ENCODE peak calls at places on chromosome 1, in five cellular contexts. One of them, this sample, is unnamed.

GRCh38 chr1:37765937-37766664 is 1.2 kb upstream of the EPHA10 start:
- DNase-seq in stimulated activated CD8-positive, alpha-beta memory T cell treated with anti-CD3 and anti-CD28 coated beads, Interleukin-4, amount 100 ng/mL, for 24 hours: no peak
- DNase-seq in breast epithelium: no peak
- DNase-seq in effector memory CD8-positive, alpha-beta T cell: no peak
- DNase-seq in right lobe of liver: no peak
- DNase-seq in this sample: no peak

GRCh38 chr1:32900956-32901822 is at the start of gene TMEM54:
- DNase-seq in breast epithelium: no peak
- DNase-seq in right lobe of liver: no peak
- DNase-seq in stimulated activated CD8-positive, alpha-beta memory T cell treated with anti-CD3 and anti-CD28 coated beads, Interleukin-4, amount 100 ng/mL, for 24 hours: no peak
- DNase-seq in effector memory CD8-positive, alpha-beta T cell: no peak
- DNase-seq in this sample: no peak

GRCh38 chr1:199855580-199855979 is 171.9 kb upstream of the NR5A2 start:
- DNase-seq in effector memory CD8-positive, alpha-beta T cell: no peak
- DNase-seq in stimulated activated CD8-positive, alpha-beta memory T cell treated with anti-CD3 and anti-CD28 coated beads, Interleukin-4, amount 100 ng/mL, for 24 hours: no peak
- DNase-seq in right lobe of liver: no peak
- DNase-seq in breast epithelium: no peak
- DNase-seq in this sample: no peak

GRCh38 chr1:234342749-234343148 is 30.5 kb upstream of the COA6 start:
- DNase-seq in breast epithelium: no peak
- DNase-seq in right lobe of liver: no peak
- DNase-seq in effector memory CD8-positive, alpha-beta T cell: no peak
- DNase-seq in stimulated activated CD8-positive, alpha-beta memory T cell treated with anti-CD3 and anti-CD28 coated beads, Interleukin-4, amount 100 ng/mL, for 24 hours: no peak
- DNase-seq in this sample: no peak

GRCh38 chr1:8370928-8371327 is 53.0 kb downstream of the SLC45A1 start:
- DNase-seq in effector memory CD8-positive, alpha-beta T cell: no peak
- DNase-seq in stimulated activated CD8-positive, alpha-beta memory T cell treated with anti-CD3 and anti-CD28 coated beads, Interleukin-4, amount 100 ng/mL, for 24 hours: no peak
- DNase-seq in right lobe of liver: no peak
- DNase-seq in breast epithelium: peak; percentile 39
- DNase-seq in this sample: no peak

GRCh38 chr1:212415107-212415841 is 588 bp upstream of the PACC1 start:
- DNase-seq in effector memory CD8-positive, alpha-beta T cell: no peak
- DNase-seq in right lobe of liver: no peak
- DNase-seq in breast epithelium: no peak
- DNase-seq in stimulated activated CD8-positive, alpha-beta memory T cell treated with anti-CD3 and anti-CD28 coated beads, Interleukin-4, amount 100 ng/mL, for 24 hours: no peak
- DNase-seq in this sample: no peak

GRCh38 chr1:222928212-222928611 is 113.4 kb downstream of the DISP1 start:
- DNase-seq in right lobe of liver: peak; percentile 84
- DNase-seq in effector memory CD8-positive, alpha-beta T cell: no peak
- DNase-seq in breast epithelium: no peak
- DNase-seq in stimulated activated CD8-positive, alpha-beta memory T cell treated with anti-CD3 and anti-CD28 coated beads, Interleukin-4, amount 100 ng/mL, for 24 hours: no peak
- DNase-seq in this sample: no peak

GRCh38 chr1:59290173-59290954 is 6.5 kb upstream of the FGGY start:
- DNase-seq in effector memory CD8-positive, alpha-beta T cell: no peak
- DNase-seq in right lobe of liver: peak; percentile 67
- DNase-seq in breast epithelium: no peak
- DNase-seq in stimulated activated CD8-positive, alpha-beta memory T cell treated with anti-CD3 and anti-CD28 coated beads, Interleukin-4, amount 100 ng/mL, for 24 hours: no peak
- DNase-seq in this sample: no peak

GRCh38 chr1:26471498-26472329 is 526 bp upstream of the HMGN2 start:
- DNase-seq in right lobe of liver: peak; percentile 72
- DNase-seq in stimulated activated CD8-positive, alpha-beta memory T cell treated with anti-CD3 and anti-CD28 coated beads, Interleukin-4, amount 100 ng/mL, for 24 hours: peak; percentile 14
- DNase-seq in effector memory CD8-positive, alpha-beta T cell: peak; percentile 16
- DNase-seq in breast epithelium: peak; percentile 70
- DNase-seq in this sample: peak; percentile 92

GRCh38 chr1:214637722-214638473 is 34.9 kb downstream of the CENPF start:
- DNase-seq in right lobe of liver: no peak
- DNase-seq in stimulated activated CD8-positive, alpha-beta memory T cell treated with anti-CD3 and anti-CD28 coated beads, Interleukin-4, amount 100 ng/mL, for 24 hours: no peak
- DNase-seq in breast epithelium: no peak
- DNase-seq in effector memory CD8-positive, alpha-beta T cell: peak; percentile 8
- DNase-seq in this sample: no peak

GRCh38 chr1:246919902-246920301 is 11.8 kb downstream of the AHCTF1 start:
- DNase-seq in right lobe of liver: no peak
- DNase-seq in breast epithelium: no peak
- DNase-seq in stimulated activated CD8-positive, alpha-beta memory T cell treated with anti-CD3 and anti-CD28 coated beads, Interleukin-4, amount 100 ng/mL, for 24 hours: no peak
- DNase-seq in effector memory CD8-positive, alpha-beta T cell: no peak
- DNase-seq in this sample: no peak

GRCh38 chr1:24237750-24238149 is 50.7 kb upstream of the IFNLR1 start:
- DNase-seq in right lobe of liver: no peak
- DNase-seq in effector memory CD8-positive, alpha-beta T cell: no peak
- DNase-seq in stimulated activated CD8-positive, alpha-beta memory T cell treated with anti-CD3 and anti-CD28 coated beads, Interleukin-4, amount 100 ng/mL, for 24 hours: no peak
- DNase-seq in breast epithelium: no peak
- DNase-seq in this sample: no peak

GRCh38 chr1:89660086-89660946 is 27.4 kb downstream of the LRRC8C start:
- DNase-seq in breast epithelium: no peak
- DNase-seq in right lobe of liver: no peak
- DNase-seq in effector memory CD8-positive, alpha-beta T cell: no peak
- DNase-seq in stimulated activated CD8-positive, alpha-beta memory T cell treated with anti-CD3 and anti-CD28 coated beads, Interleukin-4, amount 100 ng/mL, for 24 hours: no peak
- DNase-seq in this sample: no peak

GRCh38 chr1:240004086-240004749 is 87.5 kb upstream of the FMN2 start:
- DNase-seq in stimulated activated CD8-positive, alpha-beta memory T cell treated with anti-CD3 and anti-CD28 coated beads, Interleukin-4, amount 100 ng/mL, for 24 hours: no peak
- DNase-seq in effector memory CD8-positive, alpha-beta T cell: no peak
- DNase-seq in right lobe of liver: no peak
- DNase-seq in breast epithelium: no peak
- DNase-seq in this sample: no peak

GRCh38 chr1:157367870-157368269 is 184.4 kb downstream of the FCRL5 start:
- DNase-seq in right lobe of liver: no peak
- DNase-seq in breast epithelium: no peak
- DNase-seq in stimulated activated CD8-positive, alpha-beta memory T cell treated with anti-CD3 and anti-CD28 coated beads, Interleukin-4, amount 100 ng/mL, for 24 hours: no peak
- DNase-seq in effector memory CD8-positive, alpha-beta T cell: no peak
- DNase-seq in this sample: no peak

GRCh38 chr1:242828828-242829227 is 304.3 kb upstream of the PLD5 start:
- DNase-seq in stimulated activated CD8-positive, alpha-beta memory T cell treated with anti-CD3 and anti-CD28 coated beads, Interleukin-4, amount 100 ng/mL, for 24 hours: no peak
- DNase-seq in effector memory CD8-positive, alpha-beta T cell: no peak
- DNase-seq in breast epithelium: no peak
- DNase-seq in right lobe of liver: no peak
- DNase-seq in this sample: no peak

GRCh38 chr1:225750420-225750819 is 27.2 kb upstream of the SRP9 start:
- DNase-seq in breast epithelium: no peak
- DNase-seq in stimulated activated CD8-positive, alpha-beta memory T cell treated with anti-CD3 and anti-CD28 coated beads, Interleukin-4, amount 100 ng/mL, for 24 hours: no peak
- DNase-seq in right lobe of liver: no peak
- DNase-seq in effector memory CD8-positive, alpha-beta T cell: no peak
- DNase-seq in this sample: no peak